ENCODE peak calls at places on chromosomes 6 and 20, in nine cellular contexts. One of them, this sample, is unnamed.

GRCh38 chr6:107337342-107337741 is 122.0 kb downstream of the PDSS2 start:
- DNase-seq in stimulated activated CD4-positive, alpha-beta T cell treated with anti-CD3 and anti-CD28 coated beads, Interleukin-1b, Interleukin-23, amount 100 ng/mL, for 24 hours: no peak
- DNase-seq in left cardiac atrium: no peak
- DNase-seq in left ventricle myocardium superior: no peak
- DNase-seq in CD4-positive, alpha-beta memory T cell: no peak
- DNase-seq in T1000: no peak
- DNase-seq in neural crest cell: no peak
- DNase-seq in HTR-8/SVneo: no peak
- DNase-seq in CD8-positive, alpha-beta memory T cell: no peak
- DNase-seq in this sample: no peak

GRCh38 chr6:41626917-41627316 is 11.4 kb upstream of the MDFI start:
- DNase-seq in CD8-positive, alpha-beta memory T cell: no peak
- DNase-seq in T1000: no peak
- DNase-seq in CD4-positive, alpha-beta memory T cell: no peak
- DNase-seq in neural crest cell: no peak
- DNase-seq in stimulated activated CD4-positive, alpha-beta T cell treated with anti-CD3 and anti-CD28 coated beads, Interleukin-1b, Interleukin-23, amount 100 ng/mL, for 24 hours: no peak
- DNase-seq in left ventricle myocardium superior: no peak
- DNase-seq in HTR-8/SVneo: no peak
- DNase-seq in left cardiac atrium: no peak
- DNase-seq in this sample: no peak

GRCh38 chr20:45419188-45420091 is 3.5 kb downstream of the PIGT start:
- DNase-seq in neural crest cell: no peak
- DNase-seq in CD4-positive, alpha-beta memory T cell: no peak
- DNase-seq in CD8-positive, alpha-beta memory T cell: no peak
- DNase-seq in T1000: peak; percentile 91
- DNase-seq in HTR-8/SVneo: no peak
- DNase-seq in left ventricle myocardium superior: peak; percentile 62
- DNase-seq in left cardiac atrium: peak; percentile 84
- DNase-seq in stimulated activated CD4-positive, alpha-beta T cell treated with anti-CD3 and anti-CD28 coated beads, Interleukin-1b, Interleukin-23, amount 100 ng/mL, for 24 hours: no peak
- DNase-seq in this sample: no peak

GRCh38 chr6:37783831-37784584 is 35.5 kb upstream of the ZFAND3 start:
- DNase-seq in neural crest cell: no peak
- DNase-seq in left cardiac atrium: peak; percentile 44
- DNase-seq in CD4-positive, alpha-beta memory T cell: no peak
- DNase-seq in HTR-8/SVneo: no peak
- DNase-seq in T1000: no peak
- DNase-seq in stimulated activated CD4-positive, alpha-beta T cell treated with anti-CD3 and anti-CD28 coated beads, Interleukin-1b, Interleukin-23, amount 100 ng/mL, for 24 hours: no peak
- DNase-seq in left ventricle myocardium superior: peak; percentile 64
- DNase-seq in CD8-positive, alpha-beta memory T cell: no peak
- DNase-seq in this sample: peak; percentile 12

GRCh38 chr20:50413088-50413500 is 97.1 kb upstream of the PTPN1 start:
- DNase-seq in stimulated activated CD4-positive, alpha-beta T cell treated with anti-CD3 and anti-CD28 coated beads, Interleukin-1b, Interleukin-23, amount 100 ng/mL, for 24 hours: no peak
- DNase-seq in left ventricle myocardium superior: peak; percentile 13
- DNase-seq in neural crest cell: no peak
- DNase-seq in T1000: peak; percentile 66
- DNase-seq in CD8-positive, alpha-beta memory T cell: peak; percentile 10
- DNase-seq in HTR-8/SVneo: no peak
- DNase-seq in CD4-positive, alpha-beta memory T cell: no peak
- DNase-seq in left cardiac atrium: no peak
- DNase-seq in this sample: no peak

GRCh38 chr6:130625825-130626500 is 201.2 kb upstream of the SMLR1 start:
- DNase-seq in stimulated activated CD4-positive, alpha-beta T cell treated with anti-CD3 and anti-CD28 coated beads, Interleukin-1b, Interleukin-23, amount 100 ng/mL, for 24 hours: no peak
- DNase-seq in T1000: no peak
- DNase-seq in neural crest cell: no peak
- DNase-seq in left cardiac atrium: no peak
- DNase-seq in HTR-8/SVneo: peak; percentile 68
- DNase-seq in left ventricle myocardium superior: no peak
- DNase-seq in CD8-positive, alpha-beta memory T cell: no peak
- DNase-seq in CD4-positive, alpha-beta memory T cell: no peak
- DNase-seq in this sample: no peak

GRCh38 chr6:130913119-130913518 is 85.9 kb downstream of the SMLR1 start:
- DNase-seq in left cardiac atrium: no peak
- DNase-seq in T1000: no peak
- DNase-seq in HTR-8/SVneo: no peak
- DNase-seq in CD4-positive, alpha-beta memory T cell: peak; percentile 22
- DNase-seq in left ventricle myocardium superior: no peak
- DNase-seq in CD8-positive, alpha-beta memory T cell: no peak
- DNase-seq in stimulated activated CD4-positive, alpha-beta T cell treated with anti-CD3 and anti-CD28 coated beads, Interleukin-1b, Interleukin-23, amount 100 ng/mL, for 24 hours: no peak
- DNase-seq in neural crest cell: no peak
- DNase-seq in this sample: peak; percentile 34

GRCh38 chr6:167858086-167858591 is 31.4 kb downstream of the AFDN start:
- DNase-seq in CD8-positive, alpha-beta memory T cell: no peak
- DNase-seq in left cardiac atrium: no peak
- DNase-seq in neural crest cell: no peak
- DNase-seq in HTR-8/SVneo: no peak
- DNase-seq in stimulated activated CD4-positive, alpha-beta T cell treated with anti-CD3 and anti-CD28 coated beads, Interleukin-1b, Interleukin-23, amount 100 ng/mL, for 24 hours: no peak
- DNase-seq in left ventricle myocardium superior: no peak
- DNase-seq in CD4-positive, alpha-beta memory T cell: no peak
- DNase-seq in T1000: no peak
- DNase-seq in this sample: no peak

GRCh38 chr6:1310628-1311399 is 1.1 kb upstream of the FOXQ1 start:
- DNase-seq in CD8-positive, alpha-beta memory T cell: no peak
- DNase-seq in left cardiac atrium: no peak
- DNase-seq in stimulated activated CD4-positive, alpha-beta T cell treated with anti-CD3 and anti-CD28 coated beads, Interleukin-1b, Interleukin-23, amount 100 ng/mL, for 24 hours: no peak
- DNase-seq in HTR-8/SVneo: no peak
- DNase-seq in CD4-positive, alpha-beta memory T cell: no peak
- DNase-seq in neural crest cell: no peak
- DNase-seq in T1000: no peak
- DNase-seq in left ventricle myocardium superior: no peak
- DNase-seq in this sample: no peak

GRCh38 chr6:90896165-90896549 is 309.3 kb upstream of the MAP3K7 start:
- DNase-seq in left cardiac atrium: no peak
- DNase-seq in CD8-positive, alpha-beta memory T cell: no peak
- DNase-seq in left ventricle myocardium superior: no peak
- DNase-seq in HTR-8/SVneo: no peak
- DNase-seq in T1000: no peak
- DNase-seq in neural crest cell: no peak
- DNase-seq in stimulated activated CD4-positive, alpha-beta T cell treated with anti-CD3 and anti-CD28 coated beads, Interleukin-1b, Interleukin-23, amount 100 ng/mL, for 24 hours: no peak
- DNase-seq in CD4-positive, alpha-beta memory T cell: no peak
- DNase-seq in this sample: no peak

GRCh38 chr6:134245041-134245440 is 72.9 kb downstream of the SGK1 start:
- DNase-seq in HTR-8/SVneo: no peak
- DNase-seq in left ventricle myocardium superior: no peak
- DNase-seq in T1000: no peak
- DNase-seq in CD8-positive, alpha-beta memory T cell: no peak
- DNase-seq in neural crest cell: no peak
- DNase-seq in stimulated activated CD4-positive, alpha-beta T cell treated with anti-CD3 and anti-CD28 coated beads, Interleukin-1b, Interleukin-23, amount 100 ng/mL, for 24 hours: no peak
- DNase-seq in left cardiac atrium: no peak
- DNase-seq in CD4-positive, alpha-beta memory T cell: no peak
- DNase-seq in this sample: no peak

GRCh38 chr6:37473364-37474095 is 26.2 kb downstream of the CCDC167 start:
- DNase-seq in HTR-8/SVneo: peak; percentile 32
- DNase-seq in T1000: peak; percentile 67
- DNase-seq in stimulated activated CD4-positive, alpha-beta T cell treated with anti-CD3 and anti-CD28 coated beads, Interleukin-1b, Interleukin-23, amount 100 ng/mL, for 24 hours: no peak
- DNase-seq in CD8-positive, alpha-beta memory T cell: no peak
- DNase-seq in left ventricle myocardium superior: peak; percentile 85
- DNase-seq in CD4-positive, alpha-beta memory T cell: no peak
- DNase-seq in left cardiac atrium: peak; percentile 79
- DNase-seq in neural crest cell: no peak
- DNase-seq in this sample: no peak

GRCh38 chr6:49038294-49038693 is 424.8 kb downstream of the MMUT start:
- DNase-seq in stimulated activated CD4-positive, alpha-beta T cell treated with anti-CD3 and anti-CD28 coated beads, Interleukin-1b, Interleukin-23, amount 100 ng/mL, for 24 hours: no peak
- DNase-seq in CD4-positive, alpha-beta memory T cell: no peak
- DNase-seq in left cardiac atrium: no peak
- DNase-seq in HTR-8/SVneo: no peak
- DNase-seq in left ventricle myocardium superior: no peak
- DNase-seq in CD8-positive, alpha-beta memory T cell: no peak
- DNase-seq in neural crest cell: no peak
- DNase-seq in T1000: no peak
- DNase-seq in this sample: no peak

GRCh38 chr6:156918647-156919046 is 141.5 kb downstream of the ARID1B start:
- DNase-seq in neural crest cell: no peak
- DNase-seq in T1000: no peak
- DNase-seq in CD4-positive, alpha-beta memory T cell: no peak
- DNase-seq in CD8-positive, alpha-beta memory T cell: no peak
- DNase-seq in left cardiac atrium: no peak
- DNase-seq in left ventricle myocardium superior: no peak
- DNase-seq in stimulated activated CD4-positive, alpha-beta T cell treated with anti-CD3 and anti-CD28 coated beads, Interleukin-1b, Interleukin-23, amount 100 ng/mL, for 24 hours: no peak
- DNase-seq in HTR-8/SVneo: no peak
- DNase-seq in this sample: no peak